ENCODE peak calls at places on chromosome 16, in five cellular contexts. T is astrocyte of the cerebellum, L is AG10803, Z is endodermal cell, C is A549. S is an unnamed sample.

GRCh38 chr16:30030011-30030685 is 923 bp downstream of the TLCD3B start:
- DNase-seq in C (no peak), T (no peak), L (no peak), Z (no peak), S (no peak)

GRCh38 chr16:27218756-27219155 is 15.4 kb downstream of the KDM8 start:
- DNase-seq in Z (no peak), T (no peak), L (no peak), C (no peak), S (no peak)

GRCh38 chr16:46857261-46857962 is 26.4 kb upstream of the C16orf87 start:
- DNase-seq in Z (no peak), T (peak; percentile 34), C (peak; percentile 61), L (peak; percentile 62), S (peak; percentile 63)

GRCh38 chr16:10355589-10355988 is 30.3 kb upstream of the ATF7IP2 start:
- DNase-seq in Z (no peak), T (no peak), C (no peak), L (no peak), S (no peak)

GRCh38 chr16:56866955-56867830 is 2.2 kb downstream of the SLC12A3 start:
- DNase-seq in T (peak; percentile 57), Z (peak; percentile 71), C (peak; percentile 60), L (peak; percentile 75), S (peak; percentile 82)

GRCh38 chr16:84514874-84515835 is 10.7 kb upstream of the MEAK7 start:
- DNase-seq in Z (no peak), T (no peak), L (no peak), C (no peak), S (no peak)

GRCh38 chr16:2821483-2822157 is 4.6 kb downstream of the PRSS21 start:
- DNase-seq in Z (peak; percentile 26), L (peak; percentile 35), C (no peak), T (no peak), S (no peak)

GRCh38 chr16:81626181-81626674 is 152.9 kb upstream of the PLCG2 start:
- DNase-seq in T (no peak), Z (no peak), L (peak; percentile 45), C (no peak), S (no peak)

GRCh38 chr16:64858076-64858475 is 263.8 kb downstream of the CDH11 start:
- DNase-seq in C (no peak), Z (no peak), T (no peak), L (peak; percentile 26), S (no peak)

GRCh38 chr16:60331168-60331567 is 1597.1 kb upstream of the GOT2 start:
- DNase-seq in T (no peak), C (no peak), Z (no peak), L (no peak), S (no peak)

GRCh38 chr16:27625050-27625697 is 75.2 kb downstream of the KATNIP start:
- DNase-seq in Z (no peak), L (peak; percentile 81), T (no peak), C (peak; percentile 52), S (peak; percentile 87)

GRCh38 chr16:85342348-85342747 is 230.1 kb upstream of the CIBAR2 start:
- DNase-seq in T (no peak), L (no peak), C (no peak), Z (no peak), S (no peak)

GRCh38 chr16:23564964-23565363 is 7.4 kb downstream of the UBFD1 start:
- DNase-seq in L (no peak), T (no peak), C (no peak), Z (no peak), S (peak; percentile 3)
- H3K4me3 ChIP-seq in L (no peak overlapping the region), T (no peak overlapping the region), C (no peak overlapping the region), Z (no peak overlapping the region), S (no peak overlapping the region)

GRCh38 chr16:86707171-86707570 is 128.8 kb downstream of the FOXL1 start:
- DNase-seq in Z (no peak), T (no peak), L (no peak), C (no peak), S (peak; percentile 10)

GRCh38 chr16:86707581-86707980 is 129.2 kb downstream of the FOXL1 start:
- DNase-seq in Z (no peak), L (no peak), C (no peak), T (no peak), S (no peak)

GRCh38 chr16:86702824-86703588 is 124.7 kb downstream of the FOXL1 start:
- DNase-seq in C (no peak), T (no peak), Z (no peak), L (no peak), S (no peak)

GRCh38 chr16:86706726-86707125 is 128.4 kb downstream of the FOXL1 start:
- DNase-seq in C (no peak), L (no peak), T (no peak), Z (no peak), S (no peak)

GRCh38 chr16:86704516-86704915 is 126.2 kb downstream of the FOXL1 start:
- DNase-seq in T (no peak), C (no peak), Z (no peak), L (no peak), S (no peak)
- H3K4me3 ChIP-seq in T (no peak overlapping the region), C (no peak overlapping the region), Z (no peak overlapping the region), L (no peak overlapping the region), S (no peak overlapping the region)

GRCh38 chr16:66408181-66409048 is 18.7 kb upstream of the BEAN1 start:
- DNase-seq in Z (no peak), L (peak; percentile 55), T (peak; percentile 51), C (peak; percentile 70), S (peak; percentile 84)

GRCh38 chr16:66405057-66405783 is 21.9 kb upstream of the BEAN1 start:
- DNase-seq in Z (no peak), T (no peak), L (no peak), C (no peak), S (no peak)

GRCh38 chr16:66406534-66407368 is 20.3 kb upstream of the BEAN1 start:
- DNase-seq in L (peak; percentile 49), T (peak; percentile 31), C (peak; percentile 83), Z (peak; percentile 94), S (peak; percentile 74)

GRCh38 chr16:66412182-66412581 is 14.9 kb upstream of the BEAN1 start:
- DNase-seq in C (no peak), T (no peak), Z (no peak), L (no peak), S (no peak)

GRCh38 chr16:66409156-66409555 is 17.9 kb upstream of the BEAN1 start:
- DNase-seq in L (peak; percentile 51), Z (no peak), C (no peak), T (peak; percentile 75), S (peak; percentile 78)
- H3K4me3 ChIP-seq in L (no peak overlapping the region), Z (no peak overlapping the region), C (no peak overlapping the region), T (no peak overlapping the region), S (peak overlapping the region; percentile 43)

GRCh38 chr16:79769320-79770243 is 169.0 kb upstream of the MAF start:
- DNase-seq in C (no peak), Z (no peak), T (no peak), L (peak; percentile 12), S (no peak)
- H3K4me3 ChIP-seq in C (peak overlapping the region; percentile 50), Z (peak overlapping the region; percentile 80), T (peak overlapping the region; percentile 57), L (peak overlapping the region; percentile 79), S (peak overlapping the region; percentile 57)

GRCh38 chr16:50594332-50595260 is 46.4 kb downstream of the NKD1 start:
- DNase-seq in T (no peak), C (no peak), Z (no peak), L (no peak), S (no peak)

GRCh38 chr16:50591209-50591608 is 43.0 kb downstream of the NKD1 start:
- DNase-seq in Z (no peak), C (no peak), T (no peak), L (no peak), S (no peak)

GRCh38 chr16:50592996-50593395 is 44.8 kb downstream of the NKD1 start:
- DNase-seq in C (no peak), Z (no peak), T (no peak), L (no peak), S (no peak)

GRCh38 chr16:50593410-50594139 is 45.4 kb downstream of the NKD1 start:
- DNase-seq in L (no peak), T (peak; percentile 16), C (no peak), Z (peak; percentile 88), S (peak; percentile 31)

GRCh38 chr16:50591800-50592771 is 43.9 kb downstream of the NKD1 start:
- DNase-seq in L (no peak), C (no peak), Z (no peak), T (peak; percentile 16), S (no peak)
- H3K4me3 ChIP-seq in L (no peak overlapping the region), C (no peak overlapping the region), Z (no peak overlapping the region), T (no peak overlapping the region), S (no peak overlapping the region)

S was measured in fibroblast of pulmonary artery.